ENCODE peak calls at places on chromosomes 7 and 10, in eight cellular contexts. F is A673; H is PC-3; B is naive thymus-derived CD4-positive, alpha-beta T cell; U is GM23248; A is adrenal gland; L is CD8-positive, alpha-beta memory T cell; N is OCI-LY7. C is an unnamed sample.
A peak's percentile ranks its signal among the peaks of the same experiment; 100 is the strongest.

GRCh38 chr7:100483728-100484635 is at the start of gene NYAP1:
- DNase-seq in N (peak; percentile 60), H (peak; percentile 43), L (peak; percentile 51), B (no peak), U (no peak), F (peak; percentile 73), A (peak; percentile 67), C (peak; percentile 65)

GRCh38 chr7:131238260-131238940 is 89.3 kb upstream of the MKLN1 start:
- DNase-seq in F (no peak), H (peak; percentile 58), L (no peak), N (no peak), A (no peak), B (no peak), U (peak; percentile 84), C (no peak)

GRCh38 chr7:64174941-64175340 is 32.1 kb upstream of the ZNF735 start:
- DNase-seq in N (peak; percentile 5), F (no peak), H (peak; percentile 5), A (no peak), L (no peak), U (no peak), B (no peak), C (no peak)

GRCh38 chr7:101488826-101489572 is 126.3 kb downstream of the COL26A1 start:
- DNase-seq in B (no peak), L (no peak), N (no peak), F (no peak), U (no peak), H (peak; percentile 63), A (no peak), C (no peak)

GRCh38 chr7:117873056-117873932 is at the start of gene CTTNBP2:
- DNase-seq in L (no peak), F (peak; percentile 65), U (peak; percentile 75), N (no peak), A (peak; percentile 46), B (no peak), H (peak; percentile 28), C (no peak)

GRCh38 chr10:9951481-9952257 is 1066.0 kb upstream of the CELF2 start:
- DNase-seq in B (no peak), F (no peak), L (no peak), H (no peak), A (no peak), U (no peak), N (no peak), C (no peak)

GRCh38 chr10:111522141-111522540 is 445.3 kb downstream of the ADRA2A start:
- DNase-seq in L (no peak), B (no peak), H (no peak), U (no peak), F (no peak), N (no peak), A (no peak), C (no peak)

GRCh38 chr10:3691482-3691881 is 93.5 kb downstream of the KLF6 start:
- DNase-seq in F (no peak), B (no peak), H (no peak), N (no peak), L (no peak), A (no peak), U (no peak), C (no peak)

GRCh38 chr7:157995815-157996214 is 591.8 kb downstream of the PTPRN2 start:
- DNase-seq in N (no peak), U (no peak), H (no peak), F (no peak), B (no peak), L (no peak), A (no peak), C (no peak)

GRCh38 chr7:157997471-157997870 is 590.2 kb downstream of the PTPRN2 start:
- DNase-seq in N (no peak), A (no peak), F (no peak), H (no peak), B (no peak), U (no peak), L (no peak), C (no peak)

GRCh38 chr7:157997991-157998505 is 589.6 kb downstream of the PTPRN2 start:
- DNase-seq in B (no peak), H (no peak), F (no peak), U (no peak), A (no peak), L (no peak), N (no peak), C (no peak)

GRCh38 chr7:157997080-157997440 is 590.6 kb downstream of the PTPRN2 start:
- DNase-seq in A (no peak), B (no peak), L (no peak), N (no peak), U (no peak), F (no peak), H (no peak), C (no peak)

GRCh38 chr7:157996359-157997079 is 591.1 kb downstream of the PTPRN2 start:
- DNase-seq in L (no peak), N (no peak), B (no peak), F (no peak), U (no peak), H (no peak), A (no peak), C (no peak)
- H3K9me3 ChIP-seq in L (no peaks in the 10 kb centered on the region), N (no peaks in the 10 kb centered on the region), B (no peaks in the 10 kb centered on the region), F (peaks cover 7% of the 10 kb centered on the region), U (no peaks in the 10 kb centered on the region), H (no peaks in the 10 kb centered on the region), A (no peaks in the 10 kb centered on the region), C (no peaks in the 10 kb centered on the region)

GRCh38 chr7:159211540-159212182 is 67.0 kb upstream of the VIPR2 start:
- DNase-seq in F (no peak), U (no peak), A (peak; percentile 43), N (no peak), H (no peak), B (no peak), L (no peak), C (no peak)

GRCh38 chr7:159209429-159209828 is 64.8 kb upstream of the VIPR2 start:
- DNase-seq in L (no peak), A (no peak), F (no peak), B (peak; percentile 19), H (no peak), U (no peak), N (no peak), C (no peak)

GRCh38 chr7:159213253-159213652 is 68.6 kb upstream of the VIPR2 start:
- DNase-seq in L (no peak), A (no peak), U (no peak), B (no peak), F (no peak), N (no peak), H (no peak), C (no peak)

GRCh38 chr7:159215053-159215452 is 70.4 kb upstream of the VIPR2 start:
- DNase-seq in N (no peak), H (no peak), L (no peak), F (no peak), A (no peak), B (no peak), U (no peak), C (no peak)

DNA sequence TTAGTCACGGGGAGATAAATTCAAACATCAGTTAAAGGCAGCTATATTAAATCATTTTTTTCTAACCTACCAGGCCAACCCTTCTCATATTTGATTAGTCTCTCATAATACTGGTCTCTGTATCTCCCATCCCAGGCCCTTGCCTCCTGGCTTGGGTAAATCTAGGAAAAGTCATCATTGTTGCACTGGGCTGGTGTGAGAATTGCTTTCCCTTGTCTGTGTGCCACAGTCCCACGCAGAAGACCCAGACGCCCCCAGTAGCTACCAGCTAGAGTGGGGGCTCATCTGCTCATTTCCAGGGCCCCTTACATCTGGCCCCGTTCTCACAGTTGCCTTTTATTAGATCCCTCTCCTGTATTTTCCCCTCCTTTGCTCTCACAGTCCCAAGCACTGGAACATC is 67.6 kb upstream of the VIPR2 start:
- DNase-seq in A (no peak), F (no peak), U (no peak), B (no peak), H (no peak), L (no peak), N (no peak), C (no peak)
- H3K9me3 ChIP-seq in A (no peaks in the 10 kb centered on the region), F (no peaks in the 10 kb centered on the region), U (no peaks in the 10 kb centered on the region), B (no peaks in the 10 kb centered on the region), H (no peaks in the 10 kb centered on the region), L (no peaks in the 10 kb centered on the region), N (no peaks in the 10 kb centered on the region), C (no peaks in the 10 kb centered on the region)

GRCh38 chr7:158255156-158255555 is 332.5 kb downstream of the PTPRN2 start:
- DNase-seq in H (no peak), U (no peak), A (no peak), F (no peak), N (no peak), B (no peak), L (no peak), C (no peak)

GRCh38 chr7:158256091-158256816 is 331.4 kb downstream of the PTPRN2 start:
- DNase-seq in L (no peak), A (no peak), F (no peak), U (no peak), H (no peak), B (no peak), N (no peak), C (no peak)

GRCh38 chr7:158257516-158258410 is 329.9 kb downstream of the PTPRN2 start:
- DNase-seq in L (no peak), A (no peak), U (no peak), F (no peak), N (no peak), H (no peak), B (no peak), C (no peak)

GRCh38 chr7:158257001-158257400 is 330.6 kb downstream of the PTPRN2 start:
- DNase-seq in L (no peak), F (no peak), B (no peak), A (no peak), H (no peak), N (no peak), U (no peak), C (no peak)

GRCh38 chr7:158255558-158255957 is 332.1 kb downstream of the PTPRN2 start:
- DNase-seq in N (no peak), H (no peak), B (no peak), F (no peak), U (no peak), A (no peak), L (no peak), C (no peak)
- H3K9me3 ChIP-seq in N (peaks cover 4% of the 10 kb centered on the region), H (no peaks in the 10 kb centered on the region), B (no peaks in the 10 kb centered on the region), F (peaks cover 3% of the 10 kb centered on the region), U (no peaks in the 10 kb centered on the region), A (no peaks in the 10 kb centered on the region), L (no peaks in the 10 kb centered on the region), C (no peaks in the 10 kb centered on the region)

GRCh38 chr10:128295003-128295402 is 168.8 kb upstream of the MKI67 start:
- DNase-seq in H (no peak), L (no peak), A (no peak), N (no peak), B (no peak), U (no peak), F (no peak), C (no peak)

GRCh38 chr10:128296608-128297007 is 170.4 kb upstream of the MKI67 start:
- DNase-seq in B (no peak), L (no peak), F (no peak), U (no peak), N (no peak), A (no peak), H (no peak), C (no peak)

DNA sequence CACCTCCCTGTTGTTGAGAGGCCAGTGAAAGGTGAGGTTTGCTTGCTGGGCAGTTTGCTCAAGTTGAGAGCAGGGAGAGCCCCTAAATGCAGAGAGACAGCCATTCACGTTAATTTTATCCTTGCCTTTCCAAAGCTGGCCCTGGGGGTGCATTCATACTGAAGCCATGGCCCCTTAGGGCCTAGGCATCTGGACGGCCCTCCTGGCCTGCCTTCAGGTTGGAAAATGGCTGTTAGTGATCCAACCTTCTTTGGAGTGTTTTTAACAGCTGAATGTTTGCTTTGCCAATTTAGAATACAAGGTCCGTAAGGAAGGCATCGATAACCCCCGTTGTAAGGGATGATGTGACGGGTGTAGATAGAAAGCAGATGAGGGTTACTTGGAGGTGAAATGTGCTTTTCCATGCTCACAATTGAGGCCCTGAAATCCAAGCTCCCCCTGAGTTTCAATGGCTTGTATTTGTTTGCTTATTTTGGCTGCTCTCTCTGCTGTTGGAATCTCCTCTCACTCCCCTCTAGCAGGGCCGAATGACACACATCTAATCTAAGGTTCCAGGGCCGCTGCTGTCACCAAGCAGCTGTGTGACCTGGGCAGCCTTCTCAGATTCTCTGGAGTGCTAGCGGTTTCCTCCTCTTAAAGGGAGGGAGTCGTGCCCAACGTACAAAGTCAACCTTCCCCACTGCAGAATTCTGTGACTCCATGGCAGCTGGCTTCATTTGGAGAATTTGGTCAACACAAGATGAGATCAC is 171.7 kb upstream of the MKI67 start:
- DNase-seq in F (no peak), B (no peak), N (no peak), A (no peak), U (no peak), L (no peak), H (no peak), C (no peak)
- H3K9me3 ChIP-seq in F (no peaks in the 10 kb centered on the region), B (no peaks in the 10 kb centered on the region), N (no peaks in the 10 kb centered on the region), A (no peaks in the 10 kb centered on the region), U (no peaks in the 10 kb centered on the region), L (no peaks in the 10 kb centered on the region), H (no peaks in the 10 kb centered on the region), C (no peaks in the 10 kb centered on the region)